ENCODE peak calls at places on chromosomes 3 and 15, in six cellular contexts. D is transverse colon, M is A673, B is tibial artery, L is fibroblast of lung, J is Peyer's patch. Z is an unnamed sample. For H3K36me3 and H3K27me3, the result is how much of the 10 kb centered on the place peaks cover.

GRCh38 chr3:168828943-168829342 is 733.2 kb upstream of the GOLIM4 start:
- DNase-seq in D (no peak), M (peak), B (no peak), L (no peak), J (no peak), Z (no peak)

GRCh38 chr3:165640970-165641369 is 196.3 kb downstream of the BCHE start:
- DNase-seq in D (no peak), M (no peak), B (no peak), L (no peak), J (no peak), Z (no peak)

GRCh38 chr3:156860873-156861272 is 34.7 kb downstream of the LEKR1 start:
- DNase-seq in D (no peak), M (no peak), B (no peak), L (no peak), J (no peak), Z (no peak)

GRCh38 chr3:108202080-108202479 is 20.1 kb downstream of the IFT57 start:
- DNase-seq in D (no peak), M (no peak), B (no peak), L (peak), J (no peak), Z (no peak)

GRCh38 chr15:25790003-25790660 is 73.0 kb downstream of the ATP10A start:
- DNase-seq in D (peak), M (no peak), B (peak), L (peak), J (peak), Z (peak)

GRCh38 chr15:60740787-60741354 is 261.9 kb upstream of the ICE2 start:
- DNase-seq in D (no peak), M (no peak), B (no peak), L (peak), J (no peak), Z (no peak)

GRCh38 chr3:18444597-18445420 is 19.7 kb upstream of the SATB1 start:
- DNase-seq in D (peak), M (peak), B (peak), L (peak), J (peak), Z (peak)

GRCh38 chr3:59607628-59608027 is 557.8 kb upstream of the CFAP20DC start:
- DNase-seq in D (no peak), M (no peak), B (no peak), L (peak), J (no peak), Z (no peak)

GRCh38 chr15:98872777-98873176 is 134.8 kb downstream of the PGPEP1L start:
- DNase-seq in D (no peak), M (no peak), B (no peak), L (no peak), J (no peak), Z (no peak)

GRCh38 chr3:43024183-43024865 is 45.2 kb downstream of the GASK1A start:
- DNase-seq in D (no peak), M (no peak), B (no peak), L (no peak), J (no peak), Z (no peak)

GRCh38 chr15:39553947-39554731 is 26.7 kb upstream of the THBS1 start:
- DNase-seq in D (peak), M (no peak), B (no peak), L (no peak), J (no peak), Z (no peak)

GRCh38 chr15:82648257-82649103 is 1.3 kb upstream of the CPEB1 start:
- DNase-seq in D (no peak), M (no peak), B (no peak), L (no peak), J (no peak), Z (peak)

GRCh38 chr15:82649226-82649999 is 2.2 kb upstream of the CPEB1 start:
- DNase-seq in D (no peak), M (no peak), B (no peak), L (no peak), J (no peak), Z (no peak)

GRCh38 chr15:82646250-82647044 is 716 bp downstream of the CPEB1 start:
- DNase-seq in D (no peak), M (no peak), B (no peak), L (no peak), J (no peak), Z (peak)

GRCh38 chr15:82647835-82648256 is 683 bp upstream of the CPEB1 start:
- DNase-seq in D (peak), M (no peak), B (no peak), L (no peak), J (peak), Z (peak)

DNA sequence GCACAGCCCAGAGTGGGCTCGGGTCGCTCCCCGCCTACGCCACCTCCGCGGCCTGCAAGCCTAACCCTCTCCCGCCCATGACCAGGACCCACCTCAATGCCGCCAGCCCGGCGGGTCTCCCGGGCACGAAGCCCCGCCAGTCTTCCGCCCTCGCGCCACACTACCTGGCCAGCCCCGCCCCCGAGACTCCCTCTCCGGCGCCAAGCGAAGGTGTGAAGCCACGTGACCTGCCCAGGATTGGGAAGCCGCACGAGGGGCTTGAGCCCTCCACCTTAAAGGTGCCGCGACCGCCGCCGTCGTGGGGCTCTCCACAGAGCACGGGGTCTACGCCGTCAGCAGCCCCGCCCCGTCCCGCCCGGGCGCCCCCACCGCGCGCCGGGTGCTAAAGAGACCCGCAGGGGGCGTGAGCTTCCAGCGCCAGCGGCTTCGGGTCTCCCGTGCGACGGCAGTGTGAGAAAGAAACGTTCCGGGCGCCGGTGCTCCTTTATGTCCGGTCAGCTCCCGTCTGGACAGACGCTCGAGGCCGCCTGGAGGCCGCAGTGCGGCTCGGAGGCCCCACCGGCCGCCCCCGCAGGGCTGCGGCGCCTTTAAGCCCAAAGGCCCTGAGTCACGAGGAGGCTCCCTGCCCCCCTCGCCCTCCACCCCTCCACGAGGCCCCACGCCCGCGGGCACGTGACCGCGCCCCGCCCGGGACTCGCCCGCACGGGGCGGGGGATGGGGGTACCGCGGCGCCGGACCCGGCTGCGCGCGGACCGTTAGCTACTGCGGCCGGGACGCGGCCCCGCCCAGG is at the start of gene CPEB1:
- DNase-seq in D (peak), M (peak), B (peak), L (peak), J (peak), Z (peak)
- H3K4me3 ChIP-seq in D (peak), M (peak), B (peak), L (peak), J (peak), Z (peak)

DNA sequence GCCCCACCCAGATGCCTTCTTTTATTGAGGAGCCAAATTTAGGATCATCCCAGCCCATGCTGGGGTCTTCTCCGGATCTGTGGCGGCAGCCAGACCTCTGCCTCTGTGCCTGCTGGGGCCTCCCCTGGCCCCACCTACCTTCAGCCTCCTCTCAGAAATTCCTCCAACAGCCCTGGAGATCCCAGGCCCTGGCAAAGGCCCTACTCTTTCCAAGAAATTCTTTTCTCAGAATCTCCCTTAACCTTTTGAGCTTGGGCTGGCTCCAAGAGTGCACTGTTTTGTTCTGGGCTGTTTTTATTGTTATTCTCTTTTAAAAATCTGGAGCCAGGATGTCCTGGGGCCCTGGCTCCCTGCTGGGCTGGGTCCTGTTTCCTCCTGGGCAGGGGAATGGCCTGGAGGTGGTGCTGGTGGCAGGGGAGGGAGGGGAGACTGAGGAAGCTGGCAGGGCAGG is 57.8 kb downstream of the GRIP2 start:
- DNase-seq in D (no peak), M (no peak), B (no peak), L (no peak), J (no peak), Z (no peak)
- H3K36me3 ChIP-seq in D (under half), M (under half), B (half or more), L (under half), J (under half), Z (half or more)

GRCh38 chr15:28098360-28098765 is 752 bp downstream of the OCA2 start:
- DNase-seq in D (no peak), M (no peak), B (no peak), L (no peak), J (no peak), Z (no peak)

GRCh38 chr15:28094732-28095521 is 4.2 kb downstream of the OCA2 start:
- DNase-seq in D (peak), M (no peak), B (peak), L (no peak), J (peak), Z (peak)

GRCh38 chr15:28096720-28097431 is 2.2 kb downstream of the OCA2 start:
- DNase-seq in D (no peak), M (peak), B (peak), L (peak), J (no peak), Z (peak)

GRCh38 chr15:28097656-28098359 is 1.3 kb downstream of the OCA2 start:
- DNase-seq in D (no peak), M (no peak), B (peak), L (no peak), J (no peak), Z (peak)

DNA sequence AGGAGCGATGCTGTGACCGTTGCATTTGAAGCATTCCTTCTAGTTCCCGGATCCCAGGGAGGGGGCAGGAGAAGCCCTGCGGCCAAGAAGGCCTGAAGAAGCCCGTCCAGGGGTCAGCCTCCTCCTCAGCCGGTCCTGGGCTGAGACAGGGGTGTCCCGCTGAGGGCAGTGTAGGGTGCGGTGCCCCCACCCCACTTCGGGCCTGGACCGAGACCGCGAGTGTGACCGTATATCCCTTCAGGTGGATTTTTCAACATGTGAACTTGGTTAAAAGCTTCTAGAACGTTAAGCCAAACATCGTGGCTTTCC is 2.8 kb downstream of the OCA2 start:
- DNase-seq in D (no peak), M (no peak), B (no peak), L (peak), J (no peak), Z (no peak)
- H3K27me3 ChIP-seq in D (half or more), M (under half), B (under half), L (under half), J (under half), Z (half or more)

GRCh38 chr15:70486451-70487379 is 276.6 kb downstream of the UACA start:
- DNase-seq in D (no peak), M (no peak), B (no peak), L (peak), J (peak), Z (no peak)

GRCh38 chr15:70487380-70487725 is 276.0 kb downstream of the UACA start:
- DNase-seq in D (no peak), M (no peak), B (no peak), L (no peak), J (no peak), Z (no peak)

GRCh38 chr15:70483513-70483912 is 279.8 kb downstream of the UACA start:
- DNase-seq in D (no peak), M (no peak), B (no peak), L (no peak), J (no peak), Z (no peak)

GRCh38 chr15:70486012-70486411 is 277.3 kb downstream of the UACA start:
- DNase-seq in D (no peak), M (no peak), B (no peak), L (no peak), J (no peak), Z (no peak)

GRCh38 chr15:70484993-70485392 is 278.4 kb downstream of the UACA start:
- DNase-seq in D (no peak), M (no peak), B (no peak), L (no peak), J (no peak), Z (no peak)
- H3K4me3 ChIP-seq in D (no peak), M (no peak), B (no peak), L (no peak), J (no peak), Z (no peak)

DNA sequence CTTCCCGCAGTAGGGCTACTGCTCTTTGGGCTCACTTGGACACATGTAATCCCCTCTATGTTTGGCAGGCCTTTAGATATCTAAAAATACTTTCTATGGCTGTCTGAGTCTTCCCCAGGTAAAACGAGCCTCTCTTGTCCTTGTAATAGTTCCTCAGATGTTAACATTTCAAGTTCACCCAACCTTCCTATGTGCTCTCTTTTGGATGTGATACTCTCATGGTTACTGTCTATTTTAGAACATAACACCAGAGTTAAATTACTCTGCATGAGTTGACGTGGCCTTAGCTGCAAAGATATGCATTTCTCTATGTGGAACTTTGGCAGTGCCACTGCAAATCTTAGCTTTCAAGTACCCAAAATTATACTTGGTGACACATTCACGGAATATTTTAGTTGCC is 31.9 kb upstream of the CSPG5 start:
- DNase-seq in D (no peak), M (no peak), B (no peak), L (no peak), J (no peak), Z (no peak)
- H3K36me3 ChIP-seq in D (under half), M (half or more), B (under half), L (under half), J (under half), Z (under half)

Z was measured in H7.